ENCODE peak calls at places on chromosomes 11 and 22, in five cellular contexts. Y is HFFc6, R is brain microvascular endothelial cell, B is CD14-positive monocyte, D is GM06990. V is an unnamed sample.
A peak's percentile ranks its signal among the peaks of the same experiment; 100 is the strongest.

GRCh38 chr11:132300283-132300682 is 929.9 kb downstream of the NTM start:
- DNase-seq in Y (no peak), R (peak; percentile 22), B (no peak), D (no peak), V (no peak)

GRCh38 chr11:116852261-116853125 is 15.1 kb upstream of the APOA1 start:
- DNase-seq in Y (peak; percentile 90), R (no peak), B (no peak), D (no peak), V (no peak)

GRCh38 chr11:63834532-63835155 is 4.3 kb upstream of the MARK2 start:
- DNase-seq in Y (no peak), R (no peak), B (no peak), D (no peak), V (no peak)

GRCh38 chr11:12167098-12167999 is 57.0 kb downstream of the MICAL2 start:
- DNase-seq in Y (peak; percentile 90), R (peak; percentile 94), B (peak; percentile 60), D (no peak), V (no peak)

GRCh38 chr11:335779-336665 is 15.4 kb upstream of the IFITM3 start:
- DNase-seq in Y (no peak), R (no peak), B (no peak), D (no peak), V (no peak)

GRCh38 chr22:39943366-39943765 is 16.8 kb upstream of the TMA7B start:
- DNase-seq in Y (no peak), R (no peak), B (no peak), D (no peak), V (no peak)

GRCh38 chr11:58567889-58568512 is 7.7 kb downstream of the LPXN start:
- DNase-seq in Y (peak; percentile 39), R (peak; percentile 66), B (peak; percentile 61), D (peak; percentile 41), V (peak; percentile 54)

GRCh38 chr11:131688056-131688693 is 317.8 kb downstream of the NTM start:
- DNase-seq in Y (peak; percentile 12), R (peak; percentile 36), B (no peak), D (peak; percentile 51), V (no peak)

GRCh38 chr11:76577199-76577920 is 93.2 kb downstream of the LRRC32 start:
- DNase-seq in Y (peak; percentile 88), R (peak; percentile 77), B (no peak), D (no peak), V (no peak)

GRCh38 chr22:42595434-42595833 is 19.2 kb downstream of the POLDIP3 start:
- DNase-seq in Y (no peak), R (no peak), B (no peak), D (no peak), V (no peak)

GRCh38 chr22:42591987-42592386 is 22.7 kb downstream of the POLDIP3 start:
- DNase-seq in Y (no peak), R (no peak), B (no peak), D (no peak), V (no peak)

GRCh38 chr22:42601879-42602465 is 12.7 kb downstream of the POLDIP3 start:
- DNase-seq in Y (no peak), R (no peak), B (no peak), D (no peak), V (no peak)

GRCh38 chr22:42596376-42596775 is 18.3 kb downstream of the POLDIP3 start:
- DNase-seq in Y (no peak), R (no peak), B (no peak), D (no peak), V (no peak)

GRCh38 chr22:42596863-42597530 is 17.7 kb downstream of the POLDIP3 start:
- DNase-seq in Y (no peak), R (no peak), B (no peak), D (no peak), V (no peak)
- TF ChIP-seq CTCF in Y (no peak), R (no peak), B (no peak), D (no peak), V (no peak)

GRCh38 chr11:21798216-21798615 is 394.7 kb upstream of the ANO5 start:
- DNase-seq in Y (no peak), R (no peak), B (no peak), D (no peak), V (no peak)
- TF ChIP-seq CTCF in Y (no peak), R (no peak), B (no peak), D (no peak), V (no peak)

GRCh38 chr11:33663121-33663520 is 37.5 kb downstream of the C11orf91 start:
- DNase-seq in Y (no peak), R (no peak), B (no peak), D (no peak), V (no peak)
- TF ChIP-seq CTCF in Y (no peak), R (no peak), B (no peak), D (no peak), V (no peak)

GRCh38 chr11:67429722-67430121 is 1.4 kb downstream of the RPS6KB2 start:
- DNase-seq in Y (no peak), R (no peak), B (no peak), D (no peak), V (no peak)
- TF ChIP-seq CTCF in Y (no peak), R (no peak), B (no peak), D (no peak), V (no peak)

GRCh38 chr11:68260484-68260883 is 11.3 kb downstream of the C11orf24 start:
- DNase-seq in Y (no peak), R (no peak), B (no peak), D (no peak), V (no peak)

GRCh38 chr11:68257477-68258362 is 14.1 kb downstream of the C11orf24 start:
- DNase-seq in Y (peak; percentile 88), R (peak; percentile 96), B (peak; percentile 90), D (peak; percentile 71), V (peak; percentile 90)

GRCh38 chr11:68258363-68258765 is 13.4 kb downstream of the C11orf24 start:
- DNase-seq in Y (no peak), R (no peak), B (no peak), D (no peak), V (no peak)

GRCh38 chr11:68261006-68261405 is 10.8 kb downstream of the C11orf24 start:
- DNase-seq in Y (no peak), R (no peak), B (no peak), D (no peak), V (no peak)

GRCh38 chr11:68259122-68259959 is 12.4 kb downstream of the C11orf24 start:
- DNase-seq in Y (no peak), R (no peak), B (no peak), D (no peak), V (no peak)
- TF ChIP-seq CTCF in Y (no peak), R (no peak), B (no peak), D (no peak), V (no peak)

GRCh38 chr11:102268985-102269470 is 48.3 kb upstream of the BIRC3 start:
- DNase-seq in Y (no peak), R (no peak), B (no peak), D (no peak), V (no peak)
- TF ChIP-seq CTCF in Y (peak; percentile 10), R (no peak), B (peak; percentile 16), D (no peak), V (no peak)